ENCODE peak calls at places on chromosomes 3 and 15, in eight cellular contexts. Q, I, X, G, E, K, C and W are unnamed samples.

GRCh38 chr3:106428565-106428994 is 559.8 kb upstream of the CBLB start:
- DNase-seq in Q (peak; percentile 12), I (peak; percentile 81), X (no peak), G (no peak), E (peak; percentile 100), K (peak; percentile 75), C (peak; percentile 98), W (peak; percentile 99)

GRCh38 chr15:90623854-90624253 is 93.3 kb upstream of the BLM start:
- DNase-seq in Q (no peak), I (no peak), X (no peak), G (no peak), E (no peak), K (no peak), C (no peak), W (no peak)

GRCh38 chr3:37907906-37908305 is 46.2 kb downstream of the CTDSPL start:
- DNase-seq in Q (no peak), I (no peak), X (peak; percentile 84), G (no peak), E (no peak), K (no peak), C (peak; percentile 97), W (no peak)

GRCh38 chr3:43893721-43894120 is 203.0 kb downstream of the ABHD5 start:
- DNase-seq in Q (no peak), I (no peak), X (no peak), G (no peak), E (no peak), K (no peak), C (no peak), W (no peak)

GRCh38 chr3:14885307-14885706 is 62.1 kb upstream of the NR2C2 start:
- DNase-seq in Q (no peak), I (peak; percentile 89), X (peak; percentile 95), G (no peak), E (no peak), K (no peak), C (no peak), W (no peak)

GRCh38 chr15:25175033-25175788 is 220.4 kb downstream of the SNRPN start:
- DNase-seq in Q (no peak), I (no peak), X (no peak), G (no peak), E (no peak), K (no peak), C (no peak), W (no peak)

GRCh38 chr15:48866141-48866563 is 11.8 kb upstream of the EID1 start:
- DNase-seq in Q (no peak), I (no peak), X (no peak), G (no peak), E (peak; percentile 60), K (no peak), C (no peak), W (peak; percentile 21)

GRCh38 chr15:30922469-30923311 is 19.0 kb downstream of the FAN1 start:
- DNase-seq in Q (peak; percentile 43), I (no peak), X (no peak), G (no peak), E (peak; percentile 53), K (no peak), C (peak; percentile 91), W (no peak)

GRCh38 chr3:158711886-158712285 is 20.4 kb downstream of the RARRES1 start:
- DNase-seq in Q (no peak), I (no peak), X (no peak), G (no peak), E (peak; percentile 91), K (no peak), C (peak; percentile 77), W (no peak)

GRCh38 chr15:65406402-65407000 is 16.2 kb downstream of the IGDCC4 start:
- DNase-seq in Q (no peak), I (no peak), X (no peak), G (no peak), E (no peak), K (no peak), C (no peak), W (no peak)

GRCh38 chr3:149717391-149718056 is 34.8 kb downstream of the COMMD2 start:
- DNase-seq in Q (peak; percentile 41), I (peak; percentile 58), X (peak; percentile 42), G (peak; percentile 72), E (peak; percentile 81), K (peak; percentile 80), C (peak; percentile 70), W (peak; percentile 43)

GRCh38 chr3:52281980-52282801 is 3.7 kb upstream of the WDR82 start:
- DNase-seq in Q (no peak), I (no peak), X (peak; percentile 82), G (no peak), E (peak; percentile 23), K (no peak), C (no peak), W (no peak)

GRCh38 chr15:73851679-73852078 is 21.7 kb upstream of the TBC1D21 start:
- DNase-seq in Q (peak; percentile 12), I (peak; percentile 39), X (peak; percentile 80), G (peak; percentile 87), E (peak; percentile 52), K (no peak), C (peak; percentile 65), W (no peak)

GRCh38 chr15:89575656-89576416 is 567 bp downstream of the TICRR start:
- DNase-seq in Q (no peak), I (no peak), X (no peak), G (peak; percentile 63), E (no peak), K (no peak), C (no peak), W (no peak)

GRCh38 chr3:155548194-155548593 is 196.7 kb downstream of the PLCH1 start:
- DNase-seq in Q (no peak), I (no peak), X (no peak), G (no peak), E (peak; percentile 66), K (no peak), C (no peak), W (peak; percentile 5)

GRCh38 chr3:134901461-134901860 is 106.4 kb downstream of the EPHB1 start:
- DNase-seq in Q (no peak), I (no peak), X (no peak), G (no peak), E (no peak), K (no peak), C (no peak), W (no peak)

GRCh38 chr15:83064859-83065258 is 2.2 kb downstream of the BTBD1 start:
- DNase-seq in Q (no peak), I (no peak), X (no peak), G (no peak), E (no peak), K (no peak), C (no peak), W (no peak)

GRCh38 chr3:18087963-18088362 is 337.2 kb downstream of the SATB1 start:
- DNase-seq in Q (no peak), I (no peak), X (peak; percentile 99), G (no peak), E (no peak), K (no peak), C (no peak), W (no peak)

GRCh38 chr15:57580866-57581265 is 10.8 kb upstream of the MYZAP start:
- DNase-seq in Q (peak; percentile 60), I (no peak), X (no peak), G (no peak), E (no peak), K (no peak), C (no peak), W (no peak)

GRCh38 chr15:72463702-72464101 is 10.4 kb upstream of the ARIH1 start:
- DNase-seq in Q (no peak), I (no peak), X (no peak), G (no peak), E (no peak), K (no peak), C (no peak), W (no peak)

GRCh38 chr15:72460393-72460792 is 13.7 kb upstream of the ARIH1 start:
- DNase-seq in Q (no peak), I (no peak), X (no peak), G (no peak), E (no peak), K (no peak), C (no peak), W (no peak)

GRCh38 chr15:72468103-72468502 is 6.0 kb upstream of the ARIH1 start:
- DNase-seq in Q (no peak), I (no peak), X (no peak), G (no peak), E (no peak), K (no peak), C (no peak), W (no peak)

DNA sequence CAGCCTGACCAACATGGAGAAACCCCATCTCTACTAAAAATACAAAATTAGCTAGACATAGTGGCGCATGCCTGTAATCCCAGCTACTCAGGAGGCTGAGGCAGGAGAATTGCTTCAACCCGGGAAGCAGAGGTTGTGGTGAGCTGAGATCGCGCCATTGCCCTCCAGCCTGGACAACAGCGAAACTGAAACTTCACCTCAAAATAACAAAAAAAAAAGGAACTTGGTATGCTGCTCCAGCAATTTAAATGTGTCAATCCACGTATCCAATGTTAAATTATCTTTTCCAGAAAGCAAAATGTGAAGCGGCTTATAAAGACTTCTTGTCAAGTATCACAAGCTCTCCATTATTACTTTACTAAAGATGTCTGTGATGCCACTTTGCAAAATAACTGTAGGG is 9.9 kb upstream of the ARIH1 start:
- DNase-seq in Q (no peak), I (no peak), X (no peak), G (no peak), E (no peak), K (no peak), C (no peak), W (no peak)
- H3K4me3 ChIP-seq in Q (no peak overlapping the region), I (no peak overlapping the region), X (no peak overlapping the region), G (no peak overlapping the region), E (no peak overlapping the region), K (no peak overlapping the region), C (no peak overlapping the region), W (no peak overlapping the region)

DNA sequence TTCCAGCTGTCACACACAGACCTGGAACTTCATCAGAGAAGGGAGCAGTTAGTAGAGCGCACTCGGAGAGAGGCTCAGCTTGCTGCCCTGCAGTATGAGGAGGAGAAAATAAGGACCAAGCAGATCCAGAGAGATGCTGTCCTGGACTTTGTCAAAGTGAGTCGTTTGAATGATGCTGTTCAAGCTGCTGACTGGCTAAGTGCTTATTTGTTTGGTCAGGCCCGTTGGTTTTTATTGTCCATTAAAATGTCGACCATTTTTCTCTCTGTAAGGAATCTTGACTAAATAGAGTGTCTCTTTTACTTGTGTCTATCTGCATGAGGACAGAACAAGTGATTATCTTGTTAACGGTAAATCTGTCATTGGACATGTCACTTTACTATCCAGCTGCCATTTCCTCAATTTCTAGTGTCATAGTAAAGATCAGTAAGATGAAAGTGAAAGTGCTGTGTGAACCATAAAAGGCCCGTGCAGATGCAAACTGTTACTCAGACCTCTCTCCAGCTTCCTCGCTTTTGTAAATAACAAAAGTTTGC is 56.9 kb downstream of the LRCH3 start:
- DNase-seq in Q (peak; percentile 18), I (no peak), X (peak; percentile 68), G (no peak), E (peak; percentile 25), K (no peak), C (no peak), W (no peak)
- H3K4me3 ChIP-seq in Q (peak overlapping the region; percentile 9), I (no peak overlapping the region), X (peak overlapping the region; percentile 26), G (no peak overlapping the region), E (peak overlapping the region; percentile 39), K (no peak overlapping the region), C (no peak overlapping the region), W (peak overlapping the region; percentile 13)

GRCh38 chr3:26558257-26558656 is 64.3 kb upstream of the LRRC3B start:
- DNase-seq in Q (no peak), I (no peak), X (no peak), G (no peak), E (no peak), K (no peak), C (no peak), W (no peak)
- H3K4me3 ChIP-seq in Q (no peak overlapping the region), I (no peak overlapping the region), X (no peak overlapping the region), G (no peak overlapping the region), E (no peak overlapping the region), K (no peak overlapping the region), C (no peak overlapping the region), W (no peak overlapping the region)

GRCh38 chr3:117997201-117998049 is 1037.2 kb downstream of the IGSF11 start:
- DNase-seq in Q (peak; percentile 75), I (no peak), X (peak; percentile 94), G (peak; percentile 85), E (peak; percentile 67), K (peak; percentile 71), C (peak; percentile 63), W (peak; percentile 30)
- H3K4me3 ChIP-seq in Q (peak overlapping the region; percentile 25), I (no peak overlapping the region), X (peak overlapping the region; percentile 91), G (no peak overlapping the region), E (peak overlapping the region; percentile 63), K (peak overlapping the region; percentile 45), C (peak overlapping the region; percentile 60), W (peak overlapping the region; percentile 50)